ENCODE peak calls at places on chromosomes 12 and 14, in six cellular contexts. M, E, K, T, C and Y are unnamed samples. For H3K4me1, the result is how much of the 10 kb centered on the place peaks cover.

GRCh38 chr12:22306311-22306710 is 28.2 kb downstream of the ST8SIA1 start:
- DNase-seq in C (no peak), K (no peak), M (peak), E (no peak), T (no peak), Y (no peak)

GRCh38 chr12:40760821-40761220 is 68.6 kb downstream of the CNTN1 start:
- DNase-seq in T (no peak), C (no peak), K (no peak), E (no peak), M (no peak), Y (no peak)

GRCh38 chr14:68792022-68792829 is 641 bp downstream of the ZFP36L1 start:
- DNase-seq in E (no peak), C (peak), K (no peak), T (no peak), M (no peak), Y (no peak)

GRCh38 chr14:34993444-34993843 is 10.7 kb downstream of the SRP54 start:
- DNase-seq in T (no peak), E (no peak), M (no peak), K (no peak), C (no peak), Y (no peak)

GRCh38 chr12:13986031-13986430 is 4.6 kb upstream of the GRIN2B start:
- DNase-seq in M (no peak), E (no peak), K (no peak), C (no peak), T (no peak), Y (peak)

GRCh38 chr14:22427771-22428228 is 161.2 kb downstream of the DAD1 start:
- DNase-seq in T (no peak), K (no peak), E (no peak), C (no peak), M (peak), Y (peak)

GRCh38 chr12:18567787-18568186 is 170.0 kb downstream of the PLCZ1 start:
- DNase-seq in K (no peak), T (no peak), C (no peak), M (no peak), E (no peak), Y (no peak)

GRCh38 chr14:80692903-80693302 is 248.6 kb downstream of the CEP128 start:
- DNase-seq in E (no peak), K (no peak), T (no peak), C (no peak), M (no peak), Y (no peak)

GRCh38 chr14:101405171-101405883 is 156.0 kb upstream of the DIO3 start:
- DNase-seq in E (no peak), K (no peak), M (no peak), C (no peak), T (no peak), Y (no peak)

GRCh38 chr12:59716049-59716448 is 120.2 kb downstream of the SLC16A7 start:
- DNase-seq in C (no peak), T (no peak), M (no peak), E (no peak), K (no peak), Y (no peak)

GRCh38 chr12:59861635-59862034 is 265.8 kb downstream of the SLC16A7 start:
- DNase-seq in E (no peak), C (no peak), T (no peak), M (no peak), K (no peak), Y (no peak)

GRCh38 chr12:9391751-9392240 is 183.6 kb upstream of the PZP start:
- DNase-seq in C (no peak), K (no peak), E (no peak), T (no peak), M (no peak), Y (peak)

GRCh38 chr14:35161231-35161630 is 38.9 kb downstream of the PRORP start:
- DNase-seq in T (no peak), M (no peak), C (peak), K (no peak), E (no peak), Y (no peak)

GRCh38 chr12:115400011-115400410 is 716.0 kb upstream of the TBX3 start:
- DNase-seq in K (no peak), T (no peak), M (no peak), C (no peak), E (no peak), Y (no peak)

GRCh38 chr14:34785223-34786006 is 71.0 kb upstream of the CFL2 start:
- DNase-seq in E (no peak), K (no peak), M (no peak), T (no peak), C (no peak), Y (no peak)

GRCh38 chr12:113485330-113485729 is 13.7 kb upstream of the LHX5 start:
- DNase-seq in E (no peak), M (no peak), T (no peak), C (no peak), K (no peak), Y (no peak)

GRCh38 chr12:46892034-46892705 is 66.4 kb upstream of the SLC38A4 start:
- DNase-seq in E (no peak), K (no peak), M (no peak), T (no peak), C (no peak), Y (no peak)

GRCh38 chr12:99619389-99620158 is 28.0 kb upstream of the GARIN6 start:
- DNase-seq in C (peak), K (no peak), E (no peak), M (peak), T (no peak), Y (peak)

GRCh38 chr14:33950320-33951182 is at the start of gene EGLN3:
- DNase-seq in C (peak), T (peak), K (peak), M (peak), E (peak), Y (peak)

GRCh38 chr14:50697659-50698290 is 29.7 kb upstream of the SAV1 start:
- DNase-seq in C (no peak), T (no peak), E (no peak), M (peak), K (no peak), Y (no peak)

GRCh38 chr12:2490746-2491145 is 304.0 kb upstream of the FKBP4 start:
- DNase-seq in T (no peak), M (no peak), K (no peak), C (no peak), E (no peak), Y (no peak)

GRCh38 chr12:116067892-116068291 is 209.6 kb downstream of the MED13L start:
- DNase-seq in M (no peak), E (no peak), C (no peak), T (no peak), K (no peak), Y (no peak)

GRCh38 chr14:88422919-88423318 is 37.5 kb downstream of the SPATA7 start:
- DNase-seq in K (no peak), M (peak), C (no peak), E (no peak), T (no peak), Y (peak)

GRCh38 chr14:103195828-103196615 is 72.8 kb downstream of the TNFAIP2 start:
- DNase-seq in C (no peak), T (no peak), K (no peak), E (no peak), M (no peak), Y (no peak)

GRCh38 chr12:121776190-121777098 is 17.0 kb downstream of the RHOF start:
- DNase-seq in E (no peak), K (peak), C (peak), T (peak), M (no peak), Y (no peak)

GRCh38 chr12:127722651-127723050 is 544.3 kb upstream of the TMEM132C start:
- DNase-seq in T (no peak), C (no peak), M (no peak), E (no peak), K (no peak), Y (no peak)

GRCh38 chr14:71400821-71401447 is 493.7 kb downstream of the PCNX1 start:
- DNase-seq in M (no peak), K (no peak), C (no peak), E (no peak), T (no peak), Y (peak)

GRCh38 chr12:64459388-64460024 is 7.6 kb downstream of the TBK1 start:
- DNase-seq in M (no peak), C (peak), T (peak), E (no peak), K (no peak), Y (no peak)

GRCh38 chr14:89137514-89138163 is 279.4 kb downstream of the FOXN3 start:
- DNase-seq in C (no peak), M (peak), E (peak), K (no peak), T (no peak), Y (peak)

GRCh38 chr12:124391340-124392261 is 96.7 kb downstream of the RFLNA start:
- DNase-seq in K (peak), T (peak), E (peak), C (peak), M (peak), Y (peak)

GRCh38 chr14:72617391-72618011 is 276.4 kb downstream of the DPF3 start:
- DNase-seq in C (no peak), E (no peak), M (peak), K (no peak), T (peak), Y (peak)

GRCh38 chr12:53973093-53974042 is at the start of gene HOXC11:
- DNase-seq in M (no peak), K (no peak), E (no peak), T (no peak), C (no peak), Y (no peak)

GRCh38 chr12:84660139-84660538 is 252.5 kb downstream of the SLC6A15 start:
- DNase-seq in T (no peak), C (peak), E (no peak), M (no peak), K (no peak), Y (no peak)

GRCh38 chr14:89000007-89000942 is 175.8 kb downstream of the TTC8 start:
- DNase-seq in T (no peak), E (no peak), C (no peak), M (peak), K (no peak), Y (peak)

GRCh38 chr14:61515436-61516124 is 179.7 kb upstream of the HIF1A start:
- DNase-seq in C (no peak), T (no peak), M (no peak), E (no peak), K (no peak), Y (no peak)

GRCh38 chr14:50862171-50862570 is 9.7 kb upstream of the ABHD12B start:
- DNase-seq in T (no peak), K (no peak), C (no peak), E (no peak), M (no peak), Y (no peak)

GRCh38 chr14:33679461-33680225 is 271.2 kb downstream of the EGLN3 start:
- DNase-seq in C (no peak), K (no peak), E (no peak), T (no peak), M (peak), Y (peak)

GRCh38 chr14:61528591-61529021 is 166.7 kb upstream of the HIF1A start:
- DNase-seq in C (no peak), M (peak), K (no peak), E (no peak), T (no peak), Y (peak)

GRCh38 chr12:111143216-111143756 is 222.9 kb upstream of the MYL2 start:
- DNase-seq in K (no peak), E (no peak), T (no peak), M (no peak), C (no peak), Y (no peak)
- H3K27ac ChIP-seq in K (no peak), E (no peak), T (no peak), M (no peak), C (no peak), Y (no peak)

GRCh38 chr14:91837076-91837475 is 30.3 kb downstream of the TC2N start:
- DNase-seq in M (no peak), E (no peak), T (no peak), C (no peak), K (no peak), Y (no peak)

GRCh38 chr14:91834571-91834970 is 32.8 kb downstream of the TC2N start:
- DNase-seq in M (no peak), C (no peak), T (no peak), E (no peak), K (no peak), Y (no peak)

GRCh38 chr14:91835197-91835919 is 32.0 kb downstream of the TC2N start:
- DNase-seq in T (no peak), M (no peak), E (no peak), C (no peak), K (peak), Y (no peak)

GRCh38 chr14:91839754-91840153 is 27.6 kb downstream of the TC2N start:
- DNase-seq in K (no peak), T (no peak), M (no peak), E (no peak), C (peak), Y (no peak)

GRCh38 chr14:91835920-91836843 is 31.2 kb downstream of the TC2N start:
- DNase-seq in C (no peak), M (no peak), T (peak), E (peak), K (peak), Y (peak)
- TF ChIP-seq CTCF in C (no peak), M (no peak), T (no peak), E (no peak), K (no peak), Y (peak)

DNA sequence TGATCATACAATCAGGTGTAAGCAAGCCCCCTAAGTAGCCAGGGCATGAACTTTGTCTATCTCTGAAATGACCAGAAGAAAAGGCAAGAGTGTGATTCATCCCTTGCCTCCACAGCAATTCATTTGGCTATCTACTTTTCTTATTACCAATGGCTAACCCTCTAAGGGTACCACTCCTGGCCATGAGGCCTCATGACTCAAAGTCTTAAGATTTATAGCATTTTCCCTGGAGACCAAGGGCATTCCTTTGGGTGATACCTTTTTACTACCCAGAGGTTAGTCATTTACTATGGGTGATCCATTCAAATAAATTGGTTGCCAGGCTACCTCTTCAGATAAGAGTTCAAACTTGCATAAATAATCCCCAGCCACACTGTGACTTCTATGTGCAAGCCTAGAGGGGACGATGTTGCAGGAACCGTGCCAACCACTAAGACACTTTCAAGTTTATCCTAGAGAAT is 1.5 kb upstream of the LGALS3 start:
- DNase-seq in K (no peak), M (peak), T (no peak), E (no peak), C (no peak), Y (peak)
- H3K4me1 ChIP-seq in K (under half), M (under half), T (under half), E (under half), C (under half), Y (under half)

DNA sequence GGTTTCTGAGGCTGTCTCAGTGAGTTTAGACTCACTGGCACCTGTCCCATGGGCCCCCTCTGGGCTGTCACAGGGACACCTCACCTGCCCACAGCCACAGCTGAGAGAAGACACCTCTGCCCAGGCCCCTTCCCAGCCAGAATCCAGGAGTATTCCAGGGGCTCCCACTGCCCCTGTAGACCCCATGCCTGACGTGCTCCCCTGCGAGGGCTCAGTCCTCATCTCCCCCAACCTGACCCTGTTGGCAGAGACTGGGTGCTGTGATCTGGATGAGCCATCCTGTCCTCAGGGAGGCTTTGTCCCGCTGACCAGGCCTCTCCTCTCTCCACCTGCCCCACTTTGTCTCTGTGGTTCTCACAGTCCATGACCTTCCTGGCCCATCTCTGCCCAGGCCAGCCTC is 89.4 kb downstream of the DHRS2 start:
- DNase-seq in M (no peak), T (no peak), K (no peak), E (no peak), C (no peak), Y (no peak)
- H3K27ac ChIP-seq in M (no peak), T (no peak), K (no peak), E (no peak), C (no peak), Y (no peak)

GRCh38 chr12:118356809-118357326 is 15.8 kb downstream of the TAOK3 start:
- DNase-seq in C (no peak), K (no peak), E (no peak), M (peak), T (no peak), Y (peak)

GRCh38 chr12:118358008-118358359 is 14.7 kb downstream of the TAOK3 start:
- DNase-seq in T (no peak), M (no peak), E (no peak), K (no peak), C (no peak), Y (no peak)

GRCh38 chr12:118355838-118356237 is 16.9 kb downstream of the TAOK3 start:
- DNase-seq in K (no peak), M (no peak), T (no peak), C (no peak), E (no peak), Y (no peak)

GRCh38 chr12:118358607-118359540 is 13.8 kb downstream of the TAOK3 start:
- DNase-seq in T (no peak), M (no peak), E (no peak), K (no peak), C (no peak), Y (no peak)

DNA sequence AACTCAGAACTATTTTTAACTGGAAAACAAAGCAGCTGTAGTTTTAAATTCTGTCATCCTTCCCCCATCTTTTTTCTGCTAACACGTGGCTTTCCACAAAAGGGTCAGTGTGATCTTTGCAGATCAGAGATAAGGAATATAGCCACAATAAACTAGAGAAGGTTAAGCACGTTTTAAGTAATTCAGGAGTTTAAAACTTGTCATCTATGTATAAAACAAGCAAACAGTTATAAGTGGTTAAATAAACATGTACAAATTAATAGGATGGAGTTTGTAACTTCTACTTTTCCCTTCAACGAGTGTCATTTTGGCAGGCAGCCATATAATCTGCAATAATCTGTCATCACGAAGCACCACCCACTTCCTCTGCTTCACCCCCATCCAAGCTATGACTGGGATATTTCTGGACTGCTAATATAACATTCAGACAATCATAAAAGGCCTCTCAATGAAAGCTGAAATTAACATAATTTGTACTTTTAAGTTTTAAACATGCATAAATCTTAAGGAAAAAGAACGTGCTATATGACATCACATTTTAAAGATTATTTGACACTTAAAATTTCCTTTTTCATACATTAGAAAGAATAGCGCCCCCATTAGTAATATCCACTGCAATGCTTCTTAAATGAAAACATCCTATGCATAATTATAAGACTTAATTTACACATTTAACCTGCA is 15.2 kb downstream of the TAOK3 start:
- DNase-seq in E (no peak), T (peak), C (no peak), K (peak), M (no peak), Y (peak)
- TF ChIP-seq CTCF in E (no peak), T (no peak), C (no peak), K (peak), M (no peak), Y (peak)

DNA sequence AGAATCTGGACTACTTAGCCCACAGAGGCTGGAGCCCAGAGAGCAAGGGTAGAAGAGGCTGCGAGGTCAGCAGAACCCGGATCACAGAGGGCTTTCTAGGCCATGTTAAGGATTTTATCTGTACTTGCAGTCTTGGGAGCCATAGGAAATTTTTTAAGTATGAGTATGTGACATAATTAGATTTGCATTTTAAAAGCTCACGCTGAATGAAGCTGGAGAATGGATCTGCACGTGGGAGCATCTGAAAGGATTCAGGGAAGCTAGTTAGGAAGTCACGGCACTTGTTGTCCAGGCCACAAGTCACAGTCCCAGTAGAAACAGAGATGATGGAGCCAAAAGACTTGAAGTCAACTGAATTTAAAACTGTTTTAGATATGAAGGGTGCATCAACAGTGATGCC is 14.1 kb downstream of the CORO1C start:
- DNase-seq in E (no peak), T (no peak), M (no peak), C (no peak), K (no peak), Y (no peak)
- H3K4me1 ChIP-seq in E (under half), T (under half), M (under half), C (under half), K (under half), Y (under half)

GRCh38 chr14:104770851-104771272 is 17.9 kb downstream of the SIVA1 start:
- DNase-seq in M (no peak), K (no peak), C (no peak), T (no peak), E (no peak), Y (no peak)
- H3K27ac ChIP-seq in M (no peak), K (no peak), C (no peak), T (no peak), E (no peak), Y (no peak)

DNA sequence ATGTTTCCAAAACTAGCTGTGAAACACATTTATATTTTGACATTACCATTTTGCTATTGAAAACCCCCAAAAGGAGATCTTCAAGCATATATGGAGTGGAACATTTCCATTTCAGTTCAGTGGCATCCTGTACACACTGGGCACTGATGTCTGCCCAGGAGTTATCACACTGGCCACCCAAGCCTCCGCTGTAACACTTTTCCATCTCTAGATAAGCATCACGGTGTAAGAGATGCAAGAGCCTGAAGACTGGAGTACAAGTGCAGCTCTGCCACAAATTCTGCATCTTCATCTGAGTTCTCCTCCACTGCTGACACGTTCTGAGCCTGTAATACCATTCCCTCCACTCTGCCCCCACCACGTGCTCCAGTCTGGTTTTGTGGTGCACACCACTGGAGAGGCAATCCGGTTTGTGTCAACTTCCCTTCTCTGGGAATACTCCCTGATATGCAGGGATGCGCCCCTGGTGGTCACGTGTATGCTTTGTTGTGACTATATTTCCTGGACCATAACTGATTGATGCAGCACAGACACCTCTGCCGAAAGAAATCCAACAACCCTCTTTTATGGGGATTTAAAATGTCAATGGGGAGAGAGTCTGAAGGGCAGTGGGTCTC is 12.7 kb downstream of the SPTLC2 start:
- DNase-seq in E (no peak), C (no peak), T (no peak), K (no peak), M (peak), Y (no peak)
- TF ChIP-seq CTCF in E (peak), C (no peak), T (no peak), K (no peak), M (peak), Y (peak)